ENCODE peak calls at places on chromosomes 4 and X, in six cellular contexts. One of them, this sample, is unnamed.

GRCh38 chr4:59240030-59240429 is 1960.1 kb upstream of the ADGRL3 start:
- DNase-seq in HepG2: no peak
- DNase-seq in GM12878: no peak
- DNase-seq in WTC11: no peak
- DNase-seq in K562: no peak
- DNase-seq in H1: no peak
- DNase-seq in this sample: no peak

GRCh38 chr4:92270908-92271307 is 32.9 kb upstream of the GRID2 start:
- DNase-seq in HepG2: no peak
- DNase-seq in GM12878: no peak
- DNase-seq in WTC11: no peak
- DNase-seq in K562: no peak
- DNase-seq in H1: no peak
- DNase-seq in this sample: peak; percentile 10

GRCh38 chr4:146978641-146979040 is 33.0 kb upstream of the TTC29 start:
- DNase-seq in HepG2: no peak
- DNase-seq in GM12878: no peak
- DNase-seq in WTC11: no peak
- DNase-seq in K562: no peak
- DNase-seq in H1: no peak
- DNase-seq in this sample: no peak

GRCh38 chr4:47669946-47670345 is 167.9 kb downstream of the CORIN start:
- DNase-seq in HepG2: no peak
- DNase-seq in GM12878: no peak
- DNase-seq in WTC11: no peak
- DNase-seq in K562: no peak
- DNase-seq in H1: no peak
- DNase-seq in this sample: no peak

GRCh38 chrX:153474718-153475117 is 4.3 kb upstream of the HAUS7 start:
- DNase-seq in HepG2: no peak
- DNase-seq in GM12878: no peak
- DNase-seq in WTC11: peak; percentile 51
- DNase-seq in K562: peak; percentile 73
- DNase-seq in H1: no peak
- DNase-seq in this sample: no peak

GRCh38 chr4:108118505-108118904 is 50.2 kb downstream of the LEF1 start:
- DNase-seq in HepG2: peak; percentile 43
- DNase-seq in GM12878: peak; percentile 66
- DNase-seq in WTC11: no peak
- DNase-seq in K562: peak; percentile 19
- DNase-seq in H1: no peak
- DNase-seq in this sample: no peak

GRCh38 chrX:15579778-15580747 is 20.7 kb downstream of the ACE2 start:
- DNase-seq in HepG2: no peak
- DNase-seq in GM12878: no peak
- DNase-seq in WTC11: no peak
- DNase-seq in K562: peak; percentile 74
- DNase-seq in H1: no peak
- DNase-seq in this sample: no peak

GRCh38 chr4:39037491-39037825 is 5.2 kb upstream of the TMEM156 start:
- DNase-seq in HepG2: no peak
- DNase-seq in GM12878: no peak
- DNase-seq in WTC11: no peak
- DNase-seq in K562: no peak
- DNase-seq in H1: no peak
- DNase-seq in this sample: no peak

GRCh38 chrX:115603534-115604074 is 42.6 kb downstream of the PLS3 start:
- DNase-seq in HepG2: no peak
- DNase-seq in GM12878: no peak
- DNase-seq in WTC11: no peak
- DNase-seq in K562: no peak
- DNase-seq in H1: no peak
- DNase-seq in this sample: no peak

GRCh38 chrX:11787564-11787963 is 29.5 kb downstream of the MSL3 start:
- DNase-seq in HepG2: peak; percentile 43
- DNase-seq in GM12878: no peak
- DNase-seq in WTC11: peak; percentile 85
- DNase-seq in K562: peak; percentile 37
- DNase-seq in H1: peak; percentile 75
- DNase-seq in this sample: peak; percentile 10

GRCh38 chr4:105186701-105187158 is 40.1 kb downstream of the TET2 start:
- DNase-seq in HepG2: no peak
- DNase-seq in GM12878: no peak
- DNase-seq in WTC11: no peak
- DNase-seq in K562: no peak
- DNase-seq in H1: no peak
- DNase-seq in this sample: no peak

GRCh38 chr4:13535708-13536361 is 8.5 kb downstream of the NKX3-2 start:
- DNase-seq in HepG2: no peak
- DNase-seq in GM12878: no peak
- DNase-seq in WTC11: no peak
- DNase-seq in K562: no peak
- DNase-seq in H1: no peak
- DNase-seq in this sample: no peak

GRCh38 chrX:96372313-96373046 is 312.2 kb upstream of the DIAPH2 start:
- DNase-seq in HepG2: peak; percentile 27
- DNase-seq in GM12878: no peak
- DNase-seq in WTC11: no peak
- DNase-seq in K562: no peak
- DNase-seq in H1: no peak
- DNase-seq in this sample: peak; percentile 1

GRCh38 chr4:121381148-121381462 is 287 bp upstream of the QRFPR start:
- DNase-seq in HepG2: no peak
- DNase-seq in GM12878: no peak
- DNase-seq in WTC11: no peak
- DNase-seq in K562: no peak
- DNase-seq in H1: no peak
- DNase-seq in this sample: no peak

GRCh38 chr4:52982246-52982950 is 120.3 kb downstream of the RASL11B start:
- DNase-seq in HepG2: peak; percentile 32
- DNase-seq in GM12878: no peak
- DNase-seq in WTC11: no peak
- DNase-seq in K562: peak; percentile 24
- DNase-seq in H1: no peak
- DNase-seq in this sample: peak; percentile 28

GRCh38 chrX:136710324-136710951 is 62.5 kb downstream of the CD40LG start:
- DNase-seq in HepG2: no peak
- DNase-seq in GM12878: no peak
- DNase-seq in WTC11: no peak
- DNase-seq in K562: no peak
- DNase-seq in H1: no peak
- DNase-seq in this sample: no peak

GRCh38 chr4:8307126-8307525 is 37.6 kb downstream of the HTRA3 start:
- DNase-seq in HepG2: no peak
- DNase-seq in GM12878: no peak
- DNase-seq in WTC11: peak; percentile 6
- DNase-seq in K562: no peak
- DNase-seq in H1: no peak
- DNase-seq in this sample: no peak

GRCh38 chr4:185011408-185011807 is 6.9 kb upstream of the HELT start:
- DNase-seq in HepG2: peak; percentile 14
- DNase-seq in GM12878: no peak
- DNase-seq in WTC11: peak; percentile 70
- DNase-seq in K562: peak; percentile 25
- DNase-seq in H1: no peak
- DNase-seq in this sample: peak; percentile 4

GRCh38 chr4:128310266-128310697 is 22.7 kb upstream of the PGRMC2 start:
- DNase-seq in HepG2: peak; percentile 55
- DNase-seq in GM12878: no peak
- DNase-seq in WTC11: no peak
- DNase-seq in K562: no peak
- DNase-seq in H1: no peak
- DNase-seq in this sample: no peak

GRCh38 chr4:26131053-26131452 is 189.8 kb upstream of the RBPJ start:
- DNase-seq in HepG2: no peak
- DNase-seq in GM12878: no peak
- DNase-seq in WTC11: no peak
- DNase-seq in K562: no peak
- DNase-seq in H1: no peak
- DNase-seq in this sample: no peak

GRCh38 chr4:121827851-121828250 is 4.2 kb upstream of the CCNA2 start:
- DNase-seq in HepG2: no peak
- DNase-seq in GM12878: no peak
- DNase-seq in WTC11: no peak
- DNase-seq in K562: no peak
- DNase-seq in H1: no peak
- DNase-seq in this sample: no peak

GRCh38 chr4:52376107-52376704 is 282.9 kb downstream of the USP46 start:
- DNase-seq in HepG2: peak; percentile 45
- DNase-seq in GM12878: no peak
- DNase-seq in WTC11: no peak
- DNase-seq in K562: peak; percentile 33
- DNase-seq in H1: no peak
- DNase-seq in this sample: peak; percentile 33

GRCh38 chr4:143384381-143384994 is 47.8 kb downstream of the GAB1 start:
- DNase-seq in HepG2: no peak
- DNase-seq in GM12878: no peak
- DNase-seq in WTC11: no peak
- DNase-seq in K562: no peak
- DNase-seq in H1: no peak
- DNase-seq in this sample: no peak
- TF ChIP-seq ATF3 in HepG2: no peak
- TF ChIP-seq ATF3 in GM12878: no peak
- TF ChIP-seq ATF3 in WTC11: no peak
- TF ChIP-seq ATF3 in K562: no peak
- TF ChIP-seq ATF3 in H1: no peak
- TF ChIP-seq ATF3 in this sample: no peak

GRCh38 chr4:99404595-99405287 is 30.4 kb downstream of the ADH7 start:
- DNase-seq in HepG2: no peak
- DNase-seq in GM12878: peak; percentile 87
- DNase-seq in WTC11: no peak
- DNase-seq in K562: no peak
- DNase-seq in H1: no peak
- DNase-seq in this sample: peak; percentile 18
- TF ChIP-seq ATF3 in HepG2: no peak
- TF ChIP-seq ATF3 in GM12878: no peak
- TF ChIP-seq ATF3 in WTC11: no peak
- TF ChIP-seq ATF3 in K562: no peak
- TF ChIP-seq ATF3 in H1: no peak
- TF ChIP-seq ATF3 in this sample: no peak

GRCh38 chr4:155032521-155033229 is 175.8 kb upstream of the NPY2R start:
- DNase-seq in HepG2: no peak
- DNase-seq in GM12878: peak; percentile 63
- DNase-seq in WTC11: no peak
- DNase-seq in K562: no peak
- DNase-seq in H1: no peak
- DNase-seq in this sample: no peak
- TF ChIP-seq ATF3 in HepG2: no peak
- TF ChIP-seq ATF3 in GM12878: no peak
- TF ChIP-seq ATF3 in WTC11: no peak
- TF ChIP-seq ATF3 in K562: no peak
- TF ChIP-seq ATF3 in H1: no peak
- TF ChIP-seq ATF3 in this sample: no peak

DNA sequence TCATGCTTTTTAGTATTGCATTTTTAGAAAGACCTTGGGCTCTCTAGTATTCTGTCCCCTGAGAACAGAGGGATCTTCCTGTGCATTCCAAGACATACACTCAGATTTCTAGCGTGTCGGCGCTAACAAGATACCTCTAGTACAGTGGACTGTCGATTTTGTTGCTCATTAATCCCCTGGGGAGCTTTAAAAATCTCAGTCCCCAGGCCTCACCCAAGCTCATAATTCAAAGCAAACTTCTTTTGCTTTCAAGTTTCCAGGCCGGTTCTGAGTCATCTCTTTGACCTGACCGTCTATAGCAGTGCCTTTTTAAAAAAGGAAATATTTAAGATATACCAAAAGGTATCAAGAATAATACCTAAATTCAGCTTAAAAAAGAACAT is 137.0 kb downstream of the AMMECR1 start:
- DNase-seq in HepG2: no peak
- DNase-seq in GM12878: no peak
- DNase-seq in WTC11: no peak
- DNase-seq in K562: no peak
- DNase-seq in H1: no peak
- DNase-seq in this sample: peak; percentile 47
- TF ChIP-seq ATF3 in HepG2: no peak
- TF ChIP-seq ATF3 in GM12878: no peak
- TF ChIP-seq ATF3 in WTC11: no peak
- TF ChIP-seq ATF3 in K562: no peak
- TF ChIP-seq ATF3 in H1: no peak
- TF ChIP-seq ATF3 in this sample: no peak

DNA sequence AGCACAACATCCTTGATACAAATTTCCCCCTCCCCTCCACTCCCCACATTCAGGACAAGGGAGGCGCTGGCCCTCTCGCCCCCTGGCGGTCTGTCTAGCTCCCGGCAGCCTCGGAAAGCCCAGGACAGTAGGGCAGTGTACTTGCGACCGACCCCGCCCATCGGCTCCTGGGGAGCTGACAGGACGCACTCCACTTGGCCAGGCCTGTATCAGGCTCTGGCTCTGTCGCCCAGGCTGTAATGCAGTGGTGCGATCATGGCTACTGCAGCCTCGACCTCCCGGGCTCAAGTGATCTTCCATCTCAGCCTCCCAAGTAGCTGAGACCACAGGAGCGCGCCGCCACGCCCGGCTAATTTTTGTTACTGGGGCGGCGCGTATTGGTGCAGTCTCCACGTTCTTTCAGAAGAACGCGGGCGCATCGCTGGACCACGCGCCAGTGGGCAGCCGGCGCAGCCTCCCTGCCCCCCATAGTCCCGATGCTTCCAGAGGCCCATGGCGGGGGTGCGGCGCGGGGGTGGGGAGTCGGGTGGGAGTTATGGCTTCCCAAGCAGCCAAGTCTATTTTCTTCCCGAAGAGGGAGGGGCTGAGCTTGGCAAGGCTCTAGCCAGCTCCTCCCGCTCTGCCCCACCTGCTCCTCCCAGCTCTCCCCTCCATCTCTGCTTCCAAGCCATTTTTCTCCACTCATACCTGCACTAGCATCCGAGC is 7.8 kb upstream of the AKAP14 start:
- DNase-seq in HepG2: peak; percentile 54
- DNase-seq in GM12878: no peak
- DNase-seq in WTC11: peak; percentile 86
- DNase-seq in K562: peak; percentile 71
- DNase-seq in H1: peak; percentile 53
- DNase-seq in this sample: peak; percentile 44
- TF ChIP-seq ATF3 in HepG2: no peak
- TF ChIP-seq ATF3 in GM12878: no peak
- TF ChIP-seq ATF3 in WTC11: no peak
- TF ChIP-seq ATF3 in K562: no peak
- TF ChIP-seq ATF3 in H1: no peak
- TF ChIP-seq ATF3 in this sample: no peak

This sample was measured in HCT116.